ENCODE peak calls at places on chromosomes 5 and 9, in eight cellular contexts. Q is psoas muscle, T is Peyer's patch, E is heart right ventricle, W is body of pancreas, P is Panc1, R is right lobe of liver, Z is transverse colon. O is an unnamed sample.

GRCh38 chr9:92723801-92724323 is 40.8 kb downstream of the BICD2 start:
- DNase-seq in Q (no peak), T (no peak), E (peak; percentile 2), W (no peak), P (no peak), R (peak; percentile 30), Z (no peak), O (no peak)

GRCh38 chr9:29176786-29177185 is 1603.5 kb upstream of the C9orf72 start:
- DNase-seq in Q (no peak), T (no peak), E (no peak), W (no peak), P (no peak), R (no peak), Z (no peak), O (no peak)

GRCh38 chr9:97293207-97293721 is 14.2 kb upstream of the CCDC180 start:
- DNase-seq in Q (peak; percentile 63), T (no peak), E (peak; percentile 85), W (peak; percentile 25), P (no peak), R (peak; percentile 53), Z (no peak), O (no peak)

GRCh38 chr9:97501177-97501971 is at the start of gene TMOD1:
- DNase-seq in Q (peak; percentile 90), T (peak; percentile 74), E (peak; percentile 71), W (peak; percentile 89), P (no peak), R (peak; percentile 86), Z (peak; percentile 79), O (no peak)

GRCh38 chr5:163453705-163454104 is 6.2 kb downstream of the NUDCD2 start:
- DNase-seq in Q (no peak), T (no peak), E (no peak), W (no peak), P (no peak), R (no peak), Z (no peak), O (no peak)

GRCh38 chr5:45277860-45278259 is 418.3 kb downstream of the HCN1 start:
- DNase-seq in Q (no peak), T (no peak), E (no peak), W (no peak), P (no peak), R (no peak), Z (no peak), O (no peak)

GRCh38 chr5:61790678-61791077 is 458.6 kb downstream of the ZSWIM6 start:
- DNase-seq in Q (no peak), T (peak; percentile 87), E (no peak), W (peak; percentile 11), P (no peak), R (peak; percentile 55), Z (peak; percentile 44), O (no peak)

GRCh38 chr9:114002986-114003740 is 74.9 kb downstream of the AMBP start:
- DNase-seq in Q (no peak), T (peak; percentile 36), E (peak; percentile 2), W (peak; percentile 3), P (no peak), R (peak; percentile 28), Z (no peak), O (no peak)

GRCh38 chr9:133713211-133713959 is 24.8 kb downstream of the SARDH start:
- DNase-seq in Q (no peak), T (no peak), E (no peak), W (no peak), P (no peak), R (no peak), Z (no peak), O (no peak)

GRCh38 chr9:108569624-108570023 is 286.2 kb downstream of the ACTL7B start:
- DNase-seq in Q (no peak), T (no peak), E (no peak), W (no peak), P (no peak), R (no peak), Z (no peak), O (peak; percentile 46)

GRCh38 chr5:150616506-150616905 is 24.0 kb upstream of the SYNPO start:
- DNase-seq in Q (peak; percentile 21), T (no peak), E (no peak), W (no peak), P (no peak), R (no peak), Z (no peak), O (no peak)

GRCh38 chr9:6000955-6001354 is 14.5 kb downstream of the RANBP6 start:
- DNase-seq in Q (no peak), T (no peak), E (no peak), W (no peak), P (no peak), R (no peak), Z (no peak), O (no peak)

GRCh38 chr5:1004598-1005361 is 3.8 kb upstream of the NKD2 start:
- DNase-seq in Q (peak; percentile 87), T (peak; percentile 74), E (peak; percentile 81), W (peak; percentile 75), P (no peak), R (peak; percentile 80), Z (peak; percentile 65), O (no peak)

GRCh38 chr9:1049641-1050040 is 516 bp upstream of the DMRT2 start:
- DNase-seq in Q (peak; percentile 58), T (no peak), E (no peak), W (peak; percentile 33), P (no peak), R (no peak), Z (peak; percentile 42), O (no peak)

GRCh38 chr9:3074247-3074646 is 230.4 kb upstream of the PUM3 start:
- DNase-seq in Q (no peak), T (no peak), E (no peak), W (no peak), P (no peak), R (no peak), Z (no peak), O (no peak)

GRCh38 chr5:95818181-95819147 is 4.1 kb downstream of the GLRX start:
- DNase-seq in Q (peak; percentile 58), T (peak; percentile 66), E (no peak), W (no peak), P (no peak), R (no peak), Z (no peak), O (no peak)

GRCh38 chr9:78441396-78441795 is 144.5 kb downstream of the PSAT1 start:
- DNase-seq in Q (no peak), T (no peak), E (no peak), W (no peak), P (no peak), R (no peak), Z (no peak), O (no peak)

DNA sequence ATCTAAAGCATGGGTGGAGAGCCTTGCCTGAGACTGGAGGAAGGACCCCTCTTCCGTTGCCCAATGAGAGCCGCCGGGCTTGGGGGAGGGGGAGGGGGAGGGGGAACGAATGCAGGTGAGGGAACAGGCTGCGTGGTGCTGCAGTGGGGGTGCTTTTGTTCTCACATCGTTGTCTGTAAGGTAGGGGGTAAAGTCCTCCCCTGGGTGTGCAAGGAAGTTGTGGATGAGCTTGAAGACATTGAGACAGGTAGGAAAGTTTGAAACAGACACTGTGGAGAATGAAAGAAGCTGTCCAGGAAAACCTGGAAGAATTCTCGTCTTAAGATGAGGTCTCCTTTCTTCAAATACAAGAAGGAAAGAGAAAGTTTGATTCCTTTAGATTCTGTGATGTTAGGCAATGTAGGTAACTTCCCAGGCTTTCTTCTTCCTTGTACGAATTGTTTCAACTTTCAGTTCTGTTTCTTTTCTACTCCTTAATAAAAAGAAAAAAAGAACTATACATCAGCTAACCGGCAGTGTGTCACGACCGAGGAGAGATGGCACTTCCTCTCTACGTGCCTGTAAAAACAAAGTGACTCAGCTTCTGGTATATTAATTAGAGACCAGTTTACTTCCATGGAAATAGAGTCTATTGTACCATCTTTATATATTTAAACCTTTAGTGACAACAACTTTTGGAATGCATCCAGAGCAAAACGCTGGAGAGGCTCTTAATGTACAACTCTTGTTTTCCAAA is 94.3 kb upstream of the LIFR start:
- DNase-seq in Q (no peak), T (no peak), E (no peak), W (no peak), P (no peak), R (no peak), Z (no peak), O (peak; percentile 9)
- H3K4me3 ChIP-seq in Q (peak overlapping the region; percentile 23), T (no peak overlapping the region), E (peak overlapping the region; percentile 25), W (no peak overlapping the region), P (peak overlapping the region; percentile 54), R (no peak overlapping the region), Z (no peak overlapping the region), O (no peak overlapping the region)

GRCh38 chr9:121304707-121305106 is 36.7 kb downstream of the GSN start:
- DNase-seq in Q (no peak), T (no peak), E (no peak), W (no peak), P (no peak), R (no peak), Z (no peak), O (no peak)
- H3K36me3 ChIP-seq in Q (peaks cover 77% of the 10 kb centered on the region), T (peaks cover 71% of the 10 kb centered on the region), E (peaks cover 57% of the 10 kb centered on the region), W (no peaks in the 10 kb centered on the region), P (peaks cover 7% of the 10 kb centered on the region), R (no peaks in the 10 kb centered on the region), Z (peaks cover 29% of the 10 kb centered on the region), O (peaks cover 54% of the 10 kb centered on the region)

GRCh38 chr5:81980160-81980559 is 8.3 kb downstream of the ATG10 start:
- DNase-seq in Q (no peak), T (no peak), E (no peak), W (no peak), P (no peak), R (no peak), Z (no peak), O (no peak)
- TF ChIP-seq CTCF in Q (no peak), T (no peak), E (no peak), W (no peak), P (no peak), R (no peak), Z (no peak), O (no peak)

GRCh38 chr5:108381955-108382783 is at the start of gene FBXL17:
- DNase-seq in Q (peak; percentile 98), T (peak; percentile 98), E (peak; percentile 95), W (peak; percentile 96), P (peak; percentile 79), R (peak; percentile 98), Z (peak; percentile 96), O (peak; percentile 51)

GRCh38 chr5:108380531-108381021 is 1.3 kb downstream of the FBXL17 start:
- DNase-seq in Q (peak; percentile 71), T (peak; percentile 69), E (peak; percentile 72), W (peak; percentile 40), P (no peak), R (peak; percentile 54), Z (peak; percentile 48), O (no peak)

GRCh38 chr5:108381034-108381954 is 604 bp downstream of the FBXL17 start:
- DNase-seq in Q (peak; percentile 88), T (peak; percentile 90), E (peak; percentile 66), W (peak; percentile 82), P (no peak), R (peak; percentile 84), Z (peak; percentile 80), O (no peak)

GRCh38 chr5:108384741-108385140 is 2.8 kb upstream of the FBXL17 start:
- DNase-seq in Q (no peak), T (no peak), E (no peak), W (no peak), P (no peak), R (no peak), Z (no peak), O (no peak)

DNA sequence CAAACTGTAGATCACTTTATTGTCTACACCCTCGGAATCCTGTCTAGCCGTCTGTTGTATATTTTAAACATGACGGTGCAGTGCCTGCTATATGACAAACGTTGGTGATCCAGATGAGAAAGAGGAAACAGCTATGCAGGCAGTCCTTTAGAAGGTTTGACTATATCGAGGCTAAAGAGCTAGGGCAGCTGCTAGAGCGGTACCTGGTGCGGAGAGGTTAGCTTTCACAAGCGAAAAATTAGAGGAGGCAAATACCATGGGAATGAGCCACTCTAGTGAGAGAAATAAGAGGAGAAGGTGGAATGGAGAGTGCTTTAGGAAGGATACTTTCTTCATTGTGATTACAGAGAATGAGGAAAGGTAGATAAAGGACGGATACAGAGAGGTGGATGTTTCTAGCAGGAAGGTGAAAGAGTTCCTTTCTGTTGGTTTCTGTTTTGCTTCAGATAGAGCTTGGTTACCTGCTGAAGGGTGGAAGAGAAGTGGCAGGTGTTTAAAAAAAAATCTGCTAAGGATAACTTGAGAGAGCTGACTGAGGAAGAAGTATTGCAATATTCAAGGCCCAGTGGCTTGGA is 973 bp upstream of the FBXL17 start:
- DNase-seq in Q (no peak), T (no peak), E (no peak), W (peak; percentile 8), P (no peak), R (no peak), Z (peak; percentile 16), O (no peak)
- H3K4me3 ChIP-seq in Q (peak overlapping the region; percentile 96), T (peak overlapping the region; percentile 94), E (peak overlapping the region; percentile 94), W (peak overlapping the region; percentile 3), P (peak overlapping the region; percentile 89), R (peak overlapping the region; percentile 87), Z (peak overlapping the region; percentile 78), O (peak overlapping the region; percentile 95)